ENCODE peak calls at places on chromosomes 11 and 22, in four cellular contexts. K, F, J and R are unnamed samples.

GRCh38 chr22:50250555-50251471 is at the start of gene HDAC10:
- ATAC-seq in K (peak), F (peak), J (peak), R (peak)

GRCh38 chr22:28867191-28867590 is 16.2 kb upstream of the ZNRF3 start:
- ATAC-seq in K (no peak), F (no peak), J (no peak), R (no peak)

GRCh38 chr11:57303990-57304579 is 20.7 kb downstream of the TNKS1BP1 start:
- ATAC-seq in K (no peak), F (peak), J (no peak), R (no peak)

GRCh38 chr11:102831128-102831708 is 12.2 kb downstream of the MMP3 start:
- ATAC-seq in K (peak), F (no peak), J (no peak), R (no peak)

GRCh38 chr11:43576834-43577521 is 103.6 kb upstream of the HSD17B12 start:
- ATAC-seq in K (peak), F (no peak), J (peak), R (no peak)

GRCh38 chr11:34345991-34346480 is 11.8 kb downstream of the ABTB2 start:
- ATAC-seq in K (peak), F (no peak), J (peak), R (no peak)

GRCh38 chr22:49991167-49991566 is 21.4 kb downstream of the IL17REL start:
- ATAC-seq in K (no peak), F (no peak), J (no peak), R (no peak)

GRCh38 chr11:125332821-125333220 is 163.2 kb downstream of the FEZ1 start:
- ATAC-seq in K (no peak), F (no peak), J (no peak), R (no peak)

GRCh38 chr11:8381343-8381742 is 117.7 kb upstream of the LMO1 start:
- ATAC-seq in K (no peak), F (no peak), J (no peak), R (no peak)